ENCODE peak calls at places on chromosome 18, in five cellular contexts. One of them, this sample, is unnamed.

GRCh38 chr18:48800877-48801727 is 149.7 kb downstream of the SMAD7 start:
- DNase-seq in bronchial epithelial cell: no peak
- DNase-seq in HS-5: no peak
- DNase-seq in BE2C: no peak
- DNase-seq in T-helper 17 cell: no peak
- DNase-seq in this sample: peak

GRCh38 chr18:5732318-5732717 is 163.0 kb downstream of the TMEM200C start:
- DNase-seq in bronchial epithelial cell: no peak
- DNase-seq in HS-5: no peak
- DNase-seq in BE2C: no peak
- DNase-seq in T-helper 17 cell: no peak
- DNase-seq in this sample: no peak

GRCh38 chr18:63161032-63161727 is 158.4 kb downstream of the BCL2 start:
- DNase-seq in bronchial epithelial cell: no peak
- DNase-seq in HS-5: no peak
- DNase-seq in BE2C: no peak
- DNase-seq in T-helper 17 cell: no peak
- DNase-seq in this sample: no peak

GRCh38 chr18:27242392-27243047 is 57.4 kb upstream of the CHST9 start:
- DNase-seq in bronchial epithelial cell: no peak
- DNase-seq in HS-5: no peak
- DNase-seq in BE2C: no peak
- DNase-seq in T-helper 17 cell: no peak
- DNase-seq in this sample: no peak

GRCh38 chr18:74284501-74285004 is 7.2 kb downstream of the CYB5A start:
- DNase-seq in bronchial epithelial cell: no peak
- DNase-seq in HS-5: no peak
- DNase-seq in BE2C: no peak
- DNase-seq in T-helper 17 cell: no peak
- DNase-seq in this sample: no peak

GRCh38 chr18:58520964-58521363 is 107.9 kb downstream of the ALPK2 start:
- DNase-seq in bronchial epithelial cell: peak
- DNase-seq in HS-5: no peak
- DNase-seq in BE2C: no peak
- DNase-seq in T-helper 17 cell: no peak
- DNase-seq in this sample: no peak

GRCh38 chr18:6487968-6488367 is 73.3 kb upstream of the L3MBTL4 start:
- DNase-seq in bronchial epithelial cell: no peak
- DNase-seq in HS-5: no peak
- DNase-seq in BE2C: no peak
- DNase-seq in T-helper 17 cell: no peak
- DNase-seq in this sample: no peak

GRCh38 chr18:12840382-12840781 is 43.7 kb downstream of the PTPN2 start:
- DNase-seq in bronchial epithelial cell: no peak
- DNase-seq in HS-5: no peak
- DNase-seq in BE2C: no peak
- DNase-seq in T-helper 17 cell: no peak
- DNase-seq in this sample: no peak

GRCh38 chr18:54888378-54888777 is 60.1 kb downstream of the RAB27B start:
- DNase-seq in bronchial epithelial cell: no peak
- DNase-seq in HS-5: no peak
- DNase-seq in BE2C: no peak
- DNase-seq in T-helper 17 cell: no peak
- DNase-seq in this sample: no peak

GRCh38 chr18:26215247-26215970 is 10.8 kb upstream of the TAF4B start:
- DNase-seq in bronchial epithelial cell: no peak
- DNase-seq in HS-5: no peak
- DNase-seq in BE2C: no peak
- DNase-seq in T-helper 17 cell: no peak
- DNase-seq in this sample: no peak

GRCh38 chr18:25463726-25464125 is 111.8 kb upstream of the ZNF521 start:
- DNase-seq in bronchial epithelial cell: no peak
- DNase-seq in HS-5: no peak
- DNase-seq in BE2C: no peak
- DNase-seq in T-helper 17 cell: no peak
- DNase-seq in this sample: no peak

GRCh38 chr18:75127143-75128021 is 81.6 kb downstream of the PTGR3 start:
- DNase-seq in bronchial epithelial cell: no peak
- DNase-seq in HS-5: no peak
- DNase-seq in BE2C: no peak
- DNase-seq in T-helper 17 cell: no peak
- DNase-seq in this sample: no peak

GRCh38 chr18:41128545-41128944 is 826.5 kb upstream of the PIK3C3 start:
- DNase-seq in bronchial epithelial cell: peak
- DNase-seq in HS-5: no peak
- DNase-seq in BE2C: no peak
- DNase-seq in T-helper 17 cell: no peak
- DNase-seq in this sample: no peak

GRCh38 chr18:23918395-23919032 is 96.0 kb upstream of the TTC39C start:
- DNase-seq in bronchial epithelial cell: peak
- DNase-seq in HS-5: peak
- DNase-seq in BE2C: peak
- DNase-seq in T-helper 17 cell: peak
- DNase-seq in this sample: no peak

GRCh38 chr18:33010149-33010548 is 237.3 kb upstream of the KLHL14 start:
- DNase-seq in bronchial epithelial cell: no peak
- DNase-seq in HS-5: no peak
- DNase-seq in BE2C: no peak
- DNase-seq in T-helper 17 cell: no peak
- DNase-seq in this sample: no peak